ENCODE peak calls at places on chromosome 4, in four cellular contexts. J, G, I and O are unnamed samples.

GRCh38 chr4:41050840-41051775 is 163.2 kb downstream of the APBB2 start:
- DNase-seq in J (no peak), G (no peak), I (no peak), O (peak)

GRCh38 chr4:82372502-82372873 is 1.3 kb downstream of the HNRNPD start:
- DNase-seq in J (peak), G (no peak), I (no peak), O (no peak)

GRCh38 chr4:102438396-102438795 is 62.8 kb upstream of the NFKB1 start:
- DNase-seq in J (peak), G (no peak), I (no peak), O (no peak)

GRCh38 chr4:134747108-134747805 is 545.7 kb upstream of the PABPC4L start:
- DNase-seq in J (peak), G (no peak), I (no peak), O (no peak)

GRCh38 chr4:110867981-110868380 is 245.1 kb upstream of the PITX2 start:
- DNase-seq in J (no peak), G (no peak), I (no peak), O (peak)

GRCh38 chr4:156362581-156362980 is 408.9 kb upstream of the CTSO start:
- DNase-seq in J (peak), G (no peak), I (no peak), O (no peak)

GRCh38 chr4:102492531-102493241 is 8.5 kb upstream of the NFKB1 start:
- DNase-seq in J (no peak), G (no peak), I (no peak), O (peak)

GRCh38 chr4:39987505-39987904 is 9.8 kb upstream of the PDS5A start:
- DNase-seq in J (no peak), G (no peak), I (no peak), O (no peak)

GRCh38 chr4:4521069-4521468 is 20.8 kb downstream of the STX18 start:
- DNase-seq in J (no peak), G (no peak), I (no peak), O (no peak)

GRCh38 chr4:72077346-72077745 is 45.5 kb downstream of the NPFFR2 start:
- DNase-seq in J (no peak), G (no peak), I (no peak), O (no peak)

GRCh38 chr4:31692407-31692940 is 972.3 kb downstream of the PCDH7 start:
- DNase-seq in J (no peak), G (no peak), I (no peak), O (no peak)

GRCh38 chr4:31379364-31379763 is 659.2 kb downstream of the PCDH7 start:
- DNase-seq in J (no peak), G (no peak), I (no peak), O (no peak)

GRCh38 chr4:10006236-10006603 is 15.1 kb downstream of the SLC2A9 start:
- DNase-seq in J (no peak), G (no peak), I (no peak), O (peak)

GRCh38 chr4:77599378-77599777 is 6.2 kb upstream of the CXCL13 start:
- DNase-seq in J (peak), G (no peak), I (peak), O (peak)

GRCh38 chr4:71878388-71878787 is 94.5 kb upstream of the GC start:
- DNase-seq in J (no peak), G (no peak), I (no peak), O (no peak)

GRCh38 chr4:112167790-112168189 is 22.5 kb downstream of the FAM241A start:
- DNase-seq in J (no peak), G (no peak), I (no peak), O (no peak)

GRCh38 chr4:169251291-169252235 is 19.2 kb downstream of the SH3RF1 start:
- DNase-seq in J (no peak), G (no peak), I (peak), O (peak)

GRCh38 chr4:88315460-88316017 is 31.2 kb upstream of the PPM1K start:
- DNase-seq in J (no peak), G (no peak), I (no peak), O (no peak)

GRCh38 chr4:153233761-153234371 is 29.6 kb downstream of the TRIM2 start:
- DNase-seq in J (peak), G (no peak), I (no peak), O (peak)

GRCh38 chr4:145808021-145808650 is 128.2 kb downstream of the C4orf51 start:
- DNase-seq in J (peak), G (no peak), I (peak), O (peak)

GRCh38 chr4:35697203-35697736 is 547.0 kb downstream of the ARAP2 start:
- DNase-seq in J (no peak), G (no peak), I (no peak), O (no peak)

GRCh38 chr4:26342328-26343040 is 21.7 kb downstream of the RBPJ start:
- DNase-seq in J (peak), G (no peak), I (no peak), O (peak)

GRCh38 chr4:33381806-33382205 is 2661.6 kb downstream of the PCDH7 start:
- DNase-seq in J (no peak), G (no peak), I (no peak), O (no peak)

GRCh38 chr4:147866532-147867271 is 134.8 kb downstream of the ARHGAP10 start:
- DNase-seq in J (peak), G (peak), I (peak), O (peak)

GRCh38 chr4:45954280-45954679 is 169.6 kb downstream of the GABRG1 start:
- DNase-seq in J (no peak), G (no peak), I (no peak), O (no peak)

GRCh38 chr4:128159967-128160366 is 98.9 kb downstream of the LARP1B start:
- DNase-seq in J (peak), G (no peak), I (no peak), O (no peak)

GRCh38 chr4:158169931-158170690 is 2.7 kb downstream of the GASK1B start:
- DNase-seq in J (peak), G (no peak), I (no peak), O (no peak)

GRCh38 chr4:169314906-169315305 is 44.1 kb upstream of the SH3RF1 start:
- DNase-seq in J (peak), G (no peak), I (no peak), O (no peak)

GRCh38 chr4:112144546-112145325 is 518 bp upstream of the FAM241A start:
- DNase-seq in J (no peak), G (no peak), I (no peak), O (no peak)

GRCh38 chr4:112196446-112196845 is 35.1 kb upstream of the AP1AR start:
- DNase-seq in J (no peak), G (no peak), I (no peak), O (no peak)

GRCh38 chr4:3440979-3441500 is 728 bp upstream of the HGFAC start:
- DNase-seq in J (peak), G (no peak), I (no peak), O (no peak)

GRCh38 chr4:173046818-173047217 is 121.8 kb upstream of the GALNT7 start:
- DNase-seq in J (peak), G (no peak), I (no peak), O (no peak)

GRCh38 chr4:37454263-37454800 is 209.8 kb downstream of the NWD2 start:
- DNase-seq in J (no peak), G (no peak), I (no peak), O (no peak)

GRCh38 chr4:174365018-174365587 is 81.4 kb downstream of the CEP44 start:
- DNase-seq in J (peak), G (no peak), I (no peak), O (peak)

GRCh38 chr4:112270643-112271484 is 14.8 kb downstream of the TIFA start:
- DNase-seq in J (peak), G (no peak), I (no peak), O (peak)

GRCh38 chr4:54091637-54092404 is 8.1 kb upstream of the GSX2 start:
- DNase-seq in J (peak), G (peak), I (peak), O (peak)
- H2BK5ac ChIP-seq in J (no peak), G (no peak), I (no peak), O (no peak)

GRCh38 chr4:84931274-84931673 is 35.2 kb downstream of the WDFY3 start:
- DNase-seq in J (no peak), G (no peak), I (no peak), O (no peak)

GRCh38 chr4:84931961-84932360 is 34.5 kb downstream of the WDFY3 start:
- DNase-seq in J (no peak), G (no peak), I (no peak), O (no peak)

GRCh38 chr4:84928089-84928488 is 38.4 kb downstream of the WDFY3 start:
- DNase-seq in J (no peak), G (no peak), I (no peak), O (no peak)

GRCh38 chr4:84924439-84924838 is 42.1 kb downstream of the WDFY3 start:
- DNase-seq in J (no peak), G (no peak), I (no peak), O (peak)

DNA sequence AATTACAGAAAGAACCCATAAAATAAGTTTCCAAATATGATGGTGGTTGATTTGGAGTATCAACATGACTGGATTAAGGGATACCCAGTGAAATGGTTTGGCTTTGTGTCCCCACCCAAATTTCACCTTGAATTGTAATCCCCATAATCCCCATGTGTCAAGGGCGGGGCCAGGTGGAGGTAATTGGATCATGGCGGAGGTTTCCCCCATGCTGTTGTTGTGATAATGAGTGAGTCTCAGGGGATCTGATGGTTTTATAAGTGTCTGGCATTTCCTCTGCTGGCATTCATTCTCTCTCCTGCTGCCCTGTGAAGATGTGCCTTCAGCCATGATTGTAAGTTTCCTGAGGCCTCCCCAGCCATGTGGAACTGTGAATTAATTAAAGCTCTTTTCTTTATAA is 39.1 kb downstream of the WDFY3 start:
- DNase-seq in J (no peak), G (no peak), I (no peak), O (no peak)
- H2BK5ac ChIP-seq in J (no peak), G (no peak), I (no peak), O (no peak)

GRCh38 chr4:185357733-185358440 is 37.8 kb downstream of the LRP2BP start:
- DNase-seq in J (no peak), G (no peak), I (no peak), O (no peak)

GRCh38 chr4:185357220-185357619 is 38.5 kb downstream of the LRP2BP start:
- DNase-seq in J (peak), G (no peak), I (no peak), O (no peak)

GRCh38 chr4:185361872-185362271 is 33.9 kb downstream of the LRP2BP start:
- DNase-seq in J (no peak), G (no peak), I (no peak), O (no peak)

GRCh38 chr4:185359767-185360446 is 35.8 kb downstream of the LRP2BP start:
- DNase-seq in J (peak), G (no peak), I (no peak), O (peak)

GRCh38 chr4:185358514-185359433 is 37.0 kb downstream of the LRP2BP start:
- DNase-seq in J (peak), G (no peak), I (no peak), O (peak)
- H2BK5ac ChIP-seq in J (peak), G (no peak), I (no peak), O (no peak)

GRCh38 chr4:1573830-1574459 is 110.2 kb downstream of the FAM53A start:
- DNase-seq in J (no peak), G (no peak), I (no peak), O (no peak)

GRCh38 chr4:1571986-1572385 is 112.1 kb downstream of the FAM53A start:
- DNase-seq in J (no peak), G (no peak), I (no peak), O (no peak)

GRCh38 chr4:1572521-1572920 is 111.6 kb downstream of the FAM53A start:
- DNase-seq in J (no peak), G (no peak), I (peak), O (no peak)

GRCh38 chr4:1574601-1575417 is 109.3 kb downstream of the FAM53A start:
- DNase-seq in J (no peak), G (no peak), I (no peak), O (no peak)

GRCh38 chr4:1572964-1573720 is 111.0 kb downstream of the FAM53A start:
- DNase-seq in J (no peak), G (no peak), I (no peak), O (no peak)
- H2BK5ac ChIP-seq in J (no peak), G (peak), I (no peak), O (no peak)

GRCh38 chr4:170697045-170697444 is 607.3 kb upstream of the AADAT start:
- DNase-seq in J (no peak), G (no peak), I (no peak), O (no peak)

GRCh38 chr4:170687751-170688150 is 598.0 kb upstream of the AADAT start:
- DNase-seq in J (no peak), G (no peak), I (peak), O (no peak)

DNA sequence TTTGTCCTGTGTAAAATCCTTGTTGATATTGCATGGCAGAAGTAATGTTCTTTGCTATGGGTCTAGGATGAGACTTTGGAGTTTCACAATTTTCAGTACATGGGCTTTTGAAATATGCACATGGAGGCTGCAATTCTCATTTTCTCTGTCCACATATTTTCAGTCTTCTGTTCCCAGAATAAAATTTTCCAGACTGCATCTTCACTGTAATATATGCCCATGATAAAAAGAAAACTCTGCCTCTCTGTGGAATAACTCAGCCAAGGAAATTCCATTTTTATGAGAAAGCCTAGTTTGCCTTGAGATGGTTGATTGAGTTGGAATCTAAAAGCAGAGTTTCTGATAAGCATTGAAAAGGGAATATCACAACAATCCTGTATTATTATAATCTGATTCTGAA is 601.4 kb upstream of the AADAT start:
- DNase-seq in J (no peak), G (no peak), I (no peak), O (no peak)
- H2BK5ac ChIP-seq in J (no peak), G (no peak), I (no peak), O (no peak)

DNA sequence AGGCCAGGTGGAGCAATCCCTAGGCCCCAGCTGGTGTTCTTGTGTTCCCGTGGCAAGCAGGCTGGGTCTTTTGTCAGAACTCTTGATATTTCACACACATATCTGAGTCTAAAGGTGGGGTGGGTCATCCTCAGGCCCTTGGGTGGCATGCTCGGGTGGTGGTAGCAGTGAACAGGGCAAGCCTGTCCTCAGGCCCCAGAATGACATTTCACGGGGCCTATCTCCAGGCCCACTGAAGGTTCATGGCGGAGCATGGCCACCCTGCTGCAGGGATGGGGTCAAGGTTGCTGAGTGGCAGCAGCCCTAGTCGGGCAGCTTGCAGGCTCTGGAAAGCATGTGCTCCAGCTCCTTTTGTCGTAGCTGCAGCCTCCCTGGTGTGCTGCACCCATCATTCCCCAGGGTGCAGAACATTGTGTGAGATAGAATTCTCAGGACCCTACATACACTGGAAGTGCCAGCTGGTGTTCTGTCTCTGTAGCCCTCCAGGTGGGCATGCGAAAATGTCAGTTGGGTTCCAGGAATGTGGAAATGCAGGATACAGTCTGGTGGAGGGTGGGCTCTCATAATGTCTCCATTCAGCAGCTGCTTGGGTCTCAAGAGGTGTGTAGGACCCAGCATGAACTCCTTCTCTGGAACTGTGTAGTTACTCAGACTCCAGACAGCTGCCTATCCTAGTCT is 1571.8 kb downstream of the STIM2 start:
- DNase-seq in J (no peak), G (no peak), I (no peak), O (no peak)
- H2BK5ac ChIP-seq in J (no peak), G (no peak), I (no peak), O (no peak)